ENCODE peak calls at places on chromosomes 2 and 18, in six cellular contexts. K is HepG2, P is SK-N-SH, H is HL-60, M is GM12878, J is H1. Z is an unnamed sample.

GRCh38 chr2:227870710-227871374 is 589 bp upstream of the DAW1 start:
- DNase-seq in K (no peak), P (no peak), H (no peak), M (no peak), J (no peak), Z (no peak)

GRCh38 chr2:239322414-239323086 is 78.3 kb downstream of the HDAC4 start:
- DNase-seq in K (no peak), P (peak), H (no peak), M (no peak), J (no peak), Z (no peak)

GRCh38 chr2:105515581-105516415 is 116.9 kb upstream of the FHL2 start:
- DNase-seq in K (no peak), P (no peak), H (no peak), M (no peak), J (no peak), Z (no peak)

GRCh38 chr18:57544958-57545661 is 41.4 kb downstream of the FECH start:
- DNase-seq in K (no peak), P (no peak), H (peak), M (peak), J (no peak), Z (no peak)

GRCh38 chr2:60503923-60504514 is 49.4 kb downstream of the BCL11A start:
- DNase-seq in K (no peak), P (no peak), H (no peak), M (no peak), J (no peak), Z (no peak)

GRCh38 chr2:165161510-165161909 is 42.3 kb downstream of the SCN3A start:
- DNase-seq in K (no peak), P (no peak), H (no peak), M (no peak), J (no peak), Z (no peak)

GRCh38 chr18:58076052-58076451 is 32.0 kb downstream of the NEDD4L start:
- DNase-seq in K (no peak), P (no peak), H (no peak), M (no peak), J (no peak), Z (no peak)

GRCh38 chr2:121254748-121255147 is 30.3 kb downstream of the TFCP2L1 start:
- DNase-seq in K (no peak), P (no peak), H (no peak), M (no peak), J (no peak), Z (no peak)

GRCh38 chr2:208311321-208311720 is 45.3 kb downstream of the PIKFYVE start:
- DNase-seq in K (no peak), P (no peak), H (no peak), M (no peak), J (no peak), Z (no peak)

GRCh38 chr18:53467756-53468155 is 756.7 kb downstream of the MBD2 start:
- DNase-seq in K (no peak), P (no peak), H (no peak), M (no peak), J (no peak), Z (no peak)

GRCh38 chr2:39501412-39501811 is 64.3 kb upstream of the MAP4K3 start:
- DNase-seq in K (no peak), P (no peak), H (no peak), M (no peak), J (no peak), Z (no peak)

GRCh38 chr2:156430236-156430977 is 5.8 kb upstream of the GPD2 start:
- DNase-seq in K (no peak), P (no peak), H (no peak), M (no peak), J (no peak), Z (no peak)

GRCh38 chr2:119910566-119910965 is 102.3 kb upstream of the EPB41L5 start:
- DNase-seq in K (no peak), P (no peak), H (no peak), M (no peak), J (no peak), Z (no peak)

GRCh38 chr18:79581911-79582310 is 97.7 kb upstream of the CTDP1 start:
- DNase-seq in K (no peak), P (no peak), H (no peak), M (no peak), J (no peak), Z (no peak)

GRCh38 chr18:25298853-25299274 is 53.1 kb downstream of the ZNF521 start:
- DNase-seq in K (no peak), P (no peak), H (no peak), M (no peak), J (no peak), Z (peak)

GRCh38 chr2:217314021-217314460 is 454.2 kb upstream of the TNP1 start:
- DNase-seq in K (no peak), P (no peak), H (no peak), M (no peak), J (no peak), Z (no peak)

GRCh38 chr18:32126538-32126937 is 34.9 kb downstream of the RNF138 start:
- DNase-seq in K (no peak), P (no peak), H (no peak), M (no peak), J (no peak), Z (no peak)

GRCh38 chr2:239262484-239263230 is 138.2 kb downstream of the HDAC4 start:
- DNase-seq in K (no peak), P (peak), H (no peak), M (no peak), J (no peak), Z (no peak)

GRCh38 chr2:122516775-122517174 is 761.3 kb downstream of the TSN start:
- DNase-seq in K (no peak), P (no peak), H (no peak), M (no peak), J (peak), Z (no peak)

GRCh38 chr2:206480620-206481019 is 37.3 kb downstream of the ADAM23 start:
- DNase-seq in K (no peak), P (no peak), H (no peak), M (no peak), J (no peak), Z (no peak)

GRCh38 chr2:53230691-53231090 is 536.9 kb upstream of the CHAC2 start:
- DNase-seq in K (no peak), P (no peak), H (no peak), M (no peak), J (no peak), Z (no peak)

GRCh38 chr2:9768388-9768787 is 74.9 kb upstream of the TAF1B start:
- DNase-seq in K (peak), P (no peak), H (no peak), M (no peak), J (peak), Z (peak)

GRCh38 chr2:241638063-241638660 is 669 bp downstream of the ATG4B start:
- DNase-seq in K (no peak), P (no peak), H (no peak), M (no peak), J (no peak), Z (no peak)

GRCh38 chr2:47904903-47905453 is 1.3 kb downstream of the FBXO11 start:
- DNase-seq in K (peak), P (peak), H (no peak), M (no peak), J (no peak), Z (peak)

GRCh38 chr2:181678033-181678586 is 2.2 kb downstream of the NEUROD1 start:
- DNase-seq in K (peak), P (no peak), H (no peak), M (no peak), J (no peak), Z (peak)

GRCh38 chr18:57416542-57416941 is 18.6 kb upstream of the ONECUT2 start:
- DNase-seq in K (no peak), P (no peak), H (no peak), M (no peak), J (no peak), Z (no peak)

GRCh38 chr2:172710584-172711024 is 25.0 kb upstream of the RAPGEF4 start:
- DNase-seq in K (peak), P (peak), H (no peak), M (no peak), J (no peak), Z (peak)

GRCh38 chr2:19860022-19860421 is 41.8 kb downstream of the TTC32 start:
- DNase-seq in K (no peak), P (no peak), H (no peak), M (no peak), J (no peak), Z (no peak)

GRCh38 chr2:56088411-56088810 is 95.4 kb upstream of the CCDC85A start:
- DNase-seq in K (no peak), P (no peak), H (no peak), M (no peak), J (no peak), Z (no peak)

GRCh38 chr2:157898591-157898996 is 22.5 kb upstream of the ACVR1 start:
- DNase-seq in K (no peak), P (no peak), H (no peak), M (no peak), J (no peak), Z (peak)

GRCh38 chr18:10715791-10716190 is 190.0 kb downstream of the NAPG start:
- DNase-seq in K (no peak), P (no peak), H (no peak), M (no peak), J (no peak), Z (no peak)

GRCh38 chr2:31227711-31228125 is 6.2 kb upstream of the EHD3 start:
- DNase-seq in K (no peak), P (no peak), H (no peak), M (no peak), J (no peak), Z (no peak)

GRCh38 chr2:150041721-150042450 is 445.6 kb downstream of the RND3 start:
- DNase-seq in K (no peak), P (no peak), H (no peak), M (no peak), J (no peak), Z (no peak)

GRCh38 chr2:191049728-191050639 is 36.0 kb upstream of the STAT1 start:
- DNase-seq in K (peak), P (no peak), H (no peak), M (peak), J (no peak), Z (no peak)

GRCh38 chr2:112062894-112063293 is 7.8 kb downstream of the TMEM87B start:
- DNase-seq in K (no peak), P (no peak), H (no peak), M (no peak), J (no peak), Z (no peak)

GRCh38 chr18:47087676-47088075 is 52.3 kb upstream of the ELOA2 start:
- DNase-seq in K (no peak), P (no peak), H (no peak), M (no peak), J (no peak), Z (no peak)

GRCh38 chr2:58427572-58428285 is 186.6 kb upstream of the FANCL start:
- DNase-seq in K (peak), P (peak), H (no peak), M (no peak), J (no peak), Z (no peak)

GRCh38 chr2:189015378-189015777 is 41.2 kb downstream of the COL3A1 start:
- DNase-seq in K (no peak), P (no peak), H (no peak), M (no peak), J (no peak), Z (no peak)

GRCh38 chr2:121293450-121294325 is 8.7 kb upstream of the TFCP2L1 start:
- DNase-seq in K (no peak), P (no peak), H (no peak), M (no peak), J (no peak), Z (no peak)

GRCh38 chr18:3970929-3971328 is 484.2 kb downstream of the DLGAP1 start:
- DNase-seq in K (no peak), P (no peak), H (no peak), M (no peak), J (no peak), Z (no peak)

GRCh38 chr18:3966985-3967856 is 487.9 kb downstream of the DLGAP1 start:
- DNase-seq in K (no peak), P (no peak), H (no peak), M (no peak), J (no peak), Z (no peak)

GRCh38 chr18:3972291-3972985 is 482.7 kb downstream of the DLGAP1 start:
- DNase-seq in K (no peak), P (no peak), H (no peak), M (no peak), J (no peak), Z (no peak)

GRCh38 chr18:3979024-3979423 is 476.1 kb downstream of the DLGAP1 start:
- DNase-seq in K (no peak), P (no peak), H (no peak), M (no peak), J (no peak), Z (no peak)

GRCh38 chr18:3973191-3973590 is 481.9 kb downstream of the DLGAP1 start:
- DNase-seq in K (no peak), P (no peak), H (no peak), M (no peak), J (no peak), Z (no peak)
- TF ChIP-seq GABPA in K (no peak), P (no peak), H (no peak), M (no peak), J (no peak), Z (no peak)

GRCh38 chr2:100667801-100668200 is 105.0 kb downstream of the PDCL3 start:
- DNase-seq in K (no peak), P (no peak), H (no peak), M (no peak), J (no peak), Z (no peak)
- TF ChIP-seq GABPA in K (no peak), P (no peak), H (no peak), M (no peak), J (no peak), Z (no peak)

DNA sequence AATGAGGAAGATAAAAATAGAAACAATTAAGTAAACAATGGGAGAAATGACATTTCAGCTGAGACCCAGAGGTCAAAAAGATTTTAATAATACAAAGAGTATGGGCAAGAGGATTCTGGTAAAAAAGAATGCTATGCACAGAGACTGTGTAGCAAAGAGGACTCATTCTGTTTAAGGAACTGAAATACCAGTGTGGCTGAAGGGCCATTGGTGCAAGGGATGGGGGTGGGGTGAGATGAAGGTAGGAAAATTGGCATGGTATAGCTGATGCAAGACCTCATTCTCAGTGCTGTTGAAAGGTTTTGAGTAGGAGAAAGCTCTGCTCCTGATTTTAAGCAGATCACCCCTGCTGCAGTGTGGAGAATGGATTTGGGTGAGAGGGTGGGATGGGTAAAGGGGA is 10.8 kb downstream of the GALNT1 start:
- DNase-seq in K (no peak), P (no peak), H (peak), M (peak), J (no peak), Z (no peak)
- TF ChIP-seq GABPA in K (no peak), P (no peak), H (no peak), M (no peak), J (no peak), Z (no peak)

GRCh38 chr2:235674116-235674515 is 180.3 kb downstream of the AGAP1 start:
- DNase-seq in K (no peak), P (peak), H (no peak), M (no peak), J (no peak), Z (no peak)
- TF ChIP-seq GABPA in K (no peak), P (no peak), H (no peak), M (no peak), J (no peak), Z (no peak)

GRCh38 chr2:17301437-17301836 is 216.8 kb downstream of the RAD51AP2 start:
- DNase-seq in K (no peak), P (no peak), H (no peak), M (no peak), J (peak), Z (no peak)

GRCh38 chr2:17306219-17306618 is 212.0 kb downstream of the RAD51AP2 start:
- DNase-seq in K (peak), P (no peak), H (no peak), M (no peak), J (no peak), Z (no peak)

GRCh38 chr2:17300141-17300540 is 218.1 kb downstream of the RAD51AP2 start:
- DNase-seq in K (no peak), P (no peak), H (no peak), M (no peak), J (no peak), Z (no peak)

GRCh38 chr2:17303496-17303895 is 214.7 kb downstream of the RAD51AP2 start:
- DNase-seq in K (no peak), P (no peak), H (no peak), M (no peak), J (no peak), Z (no peak)

DNA sequence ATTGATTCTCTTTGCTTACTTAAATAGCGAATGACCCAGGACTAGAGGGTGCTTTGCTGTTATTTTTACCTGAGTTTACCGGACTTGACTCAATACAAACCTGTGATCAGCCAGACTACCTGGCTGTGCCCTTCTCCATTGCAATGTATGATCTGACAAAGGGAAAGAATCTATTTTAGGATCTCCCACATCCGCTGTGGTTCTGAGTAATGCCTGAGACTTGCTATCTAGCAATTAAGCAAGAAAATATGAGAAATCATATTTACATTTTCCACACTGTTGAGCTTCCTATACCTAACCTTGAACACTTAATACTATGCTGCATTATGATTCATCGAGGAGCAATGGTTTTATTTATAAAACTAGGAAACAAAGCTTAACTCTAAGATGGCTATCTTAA is 215.2 kb downstream of the RAD51AP2 start:
- DNase-seq in K (no peak), P (no peak), H (no peak), M (no peak), J (no peak), Z (no peak)
- TF ChIP-seq GABPA in K (no peak), P (no peak), H (no peak), M (no peak), J (no peak), Z (no peak)

GRCh38 chr18:8609711-8610441 is 639 bp downstream of the RAB12 start:
- DNase-seq in K (no peak), P (peak), H (no peak), M (no peak), J (no peak), Z (no peak)
- TF ChIP-seq GABPA in K (no peak), P (no peak), H (no peak), M (no peak), J (no peak), Z (no peak)

GRCh38 chr2:230906471-230907230 is 18.4 kb downstream of the GPR55 start:
- DNase-seq in K (no peak), P (no peak), H (no peak), M (no peak), J (no peak), Z (no peak)
- TF ChIP-seq GABPA in K (no peak), P (no peak), H (no peak), M (no peak), J (no peak), Z (no peak)

DNA sequence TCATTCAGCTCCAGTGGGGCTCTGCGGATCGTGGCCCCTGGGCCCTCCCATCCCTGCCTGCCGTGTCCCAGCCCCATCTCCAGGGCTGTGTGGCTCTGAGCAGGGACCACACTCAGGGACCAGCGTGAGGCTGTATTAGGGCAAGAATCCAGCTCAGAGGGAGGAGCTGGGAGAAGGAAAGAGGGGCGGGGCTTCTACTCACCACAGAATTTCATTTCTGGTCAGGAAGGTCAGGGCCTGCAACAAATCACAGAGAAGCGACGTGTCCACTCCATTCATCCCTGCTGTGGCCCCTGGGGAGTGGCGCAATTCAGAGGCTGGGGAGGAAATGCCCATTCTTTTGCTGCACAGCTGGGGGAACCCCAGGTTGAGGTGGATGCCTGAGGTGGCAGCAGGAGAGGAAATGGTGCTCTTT is 828 bp downstream of the CIB4 start:
- DNase-seq in K (peak), P (peak), H (no peak), M (no peak), J (no peak), Z (peak)
- TF ChIP-seq GABPA in K (no peak), P (no peak), H (no peak), M (no peak), J (no peak), Z (no peak)

GRCh38 chr2:28448738-28449100 is 47.1 kb upstream of the PLB1 start:
- DNase-seq in K (no peak), P (no peak), H (no peak), M (no peak), J (no peak), Z (no peak)

GRCh38 chr2:28447943-28448737 is 47.7 kb upstream of the PLB1 start:
- DNase-seq in K (no peak), P (no peak), H (peak), M (no peak), J (no peak), Z (no peak)

GRCh38 chr2:28444951-28445350 is 50.9 kb upstream of the PLB1 start:
- DNase-seq in K (no peak), P (no peak), H (no peak), M (no peak), J (no peak), Z (no peak)

GRCh38 chr2:28442328-28442727 is 49.7 kb downstream of the FOSL2 start:
- DNase-seq in K (no peak), P (no peak), H (no peak), M (no peak), J (no peak), Z (no peak)

DNA sequence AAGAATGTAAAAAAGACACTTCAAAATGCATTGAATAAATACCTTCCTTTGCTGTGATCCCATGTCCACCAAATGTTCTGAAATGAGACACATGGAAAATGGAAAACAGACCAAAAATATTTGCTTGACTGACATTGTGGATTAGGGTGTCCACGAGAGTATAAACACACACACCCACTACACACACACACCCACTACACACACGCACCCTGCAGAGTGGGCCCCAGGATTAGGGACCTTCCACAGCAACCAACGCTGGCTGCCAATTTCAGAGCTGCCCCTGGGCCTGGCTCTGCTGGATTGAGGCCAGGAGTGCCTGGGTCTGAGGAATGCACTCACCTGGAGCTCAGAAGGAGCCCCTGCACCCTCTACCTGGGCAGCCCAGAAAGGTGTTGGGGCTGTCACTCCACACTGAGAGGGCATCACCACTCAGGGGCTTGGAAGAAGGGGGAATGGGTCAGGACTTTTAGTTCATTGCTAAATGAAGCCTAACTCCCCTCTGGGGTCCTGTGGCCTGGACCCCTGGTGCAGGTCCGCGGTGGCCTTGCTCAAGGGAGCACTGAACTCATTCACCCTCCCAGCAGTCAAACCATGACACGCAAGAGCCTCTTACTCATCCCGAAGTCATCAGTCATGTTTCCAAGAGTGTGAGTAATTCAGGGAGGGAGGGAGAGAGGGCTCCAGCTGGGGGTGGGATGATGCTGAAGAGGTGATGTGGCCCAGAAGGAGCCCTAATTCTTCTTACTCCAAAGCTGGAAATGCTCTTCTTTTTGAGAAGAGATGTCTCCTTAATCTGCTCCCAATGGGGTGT is 50.2 kb upstream of the PLB1 start:
- DNase-seq in K (no peak), P (peak), H (peak), M (no peak), J (no peak), Z (no peak)
- TF ChIP-seq GABPA in K (no peak), P (no peak), H (no peak), M (no peak), J (no peak), Z (no peak)

Z was measured in K562.